ENCODE peak calls at places on chromosome 18, in six cellular contexts. X, G, V, Y, E and P are unnamed samples.

GRCh38 chr18:67634631-67635338 is 118.3 kb upstream of the DSEL start:
- DNase-seq in X (no peak), G (peak), V (no peak), Y (no peak), E (no peak), P (no peak)

GRCh38 chr18:79926306-79926705 is 25.1 kb downstream of the SLC66A2 start:
- DNase-seq in X (peak), G (peak), V (no peak), Y (no peak), E (no peak), P (no peak)

GRCh38 chr18:32049393-32050161 is 31.0 kb downstream of the RNF125 start:
- DNase-seq in X (peak), G (no peak), V (no peak), Y (peak), E (no peak), P (no peak)

GRCh38 chr18:78757014-78757413 is 222.6 kb upstream of the SALL3 start:
- DNase-seq in X (no peak), G (no peak), V (no peak), Y (no peak), E (no peak), P (no peak)

GRCh38 chr18:22176622-22177495 is 7.5 kb downstream of the GATA6 start:
- DNase-seq in X (no peak), G (peak), V (peak), Y (no peak), E (no peak), P (peak)

GRCh38 chr18:3447895-3448844 is 1.8 kb upstream of the TGIF1 start:
- DNase-seq in X (peak), G (peak), V (peak), Y (peak), E (peak), P (peak)

GRCh38 chr18:54388203-54389142 is 30.8 kb downstream of the C18orf54 start:
- DNase-seq in X (no peak), G (peak), V (peak), Y (peak), E (peak), P (peak)

GRCh38 chr18:28834889-28835288 is 658.0 kb upstream of the CDH2 start:
- DNase-seq in X (peak), G (no peak), V (peak), Y (peak), E (peak), P (no peak)

GRCh38 chr18:24771300-24771699 is 310.9 kb downstream of the HRH4 start:
- DNase-seq in X (no peak), G (no peak), V (no peak), Y (no peak), E (no peak), P (no peak)

GRCh38 chr18:62566199-62566598 is 43.4 kb downstream of the ZCCHC2 start:
- DNase-seq in X (no peak), G (peak), V (peak), Y (peak), E (no peak), P (peak)

GRCh38 chr18:62999392-62999791 is 284.1 kb downstream of the PHLPP1 start:
- DNase-seq in X (no peak), G (no peak), V (peak), Y (peak), E (no peak), P (no peak)

GRCh38 chr18:35085450-35086032 is 44.3 kb downstream of the MAPRE2 start:
- DNase-seq in X (no peak), G (no peak), V (no peak), Y (no peak), E (no peak), P (no peak)

GRCh38 chr18:78935406-78935805 is 44.2 kb upstream of the SALL3 start:
- DNase-seq in X (no peak), G (no peak), V (no peak), Y (no peak), E (no peak), P (no peak)

GRCh38 chr18:42114310-42114943 is 159.4 kb downstream of the PIK3C3 start:
- DNase-seq in X (peak), G (peak), V (peak), Y (peak), E (peak), P (peak)

GRCh38 chr18:79396431-79397287 is 929 bp downstream of the NFATC1 start:
- DNase-seq in X (no peak), G (peak), V (peak), Y (peak), E (no peak), P (peak)

GRCh38 chr18:55228707-55229106 is 269.4 kb upstream of the CCDC68 start:
- DNase-seq in X (no peak), G (peak), V (no peak), Y (peak), E (no peak), P (no peak)

GRCh38 chr18:53153281-53153680 is 813.3 kb downstream of the DCC start:
- DNase-seq in X (no peak), G (peak), V (no peak), Y (peak), E (no peak), P (peak)

GRCh38 chr18:72692595-72692994 is 148.5 kb upstream of the CBLN2 start:
- DNase-seq in X (no peak), G (no peak), V (no peak), Y (no peak), E (no peak), P (no peak)
- H3K27ac ChIP-seq in X (no peak), G (no peak), V (no peak), Y (no peak), E (no peak), P (no peak)

GRCh38 chr18:26370037-26370436 is 143.8 kb downstream of the TAF4B start:
- DNase-seq in X (no peak), G (no peak), V (no peak), Y (no peak), E (no peak), P (no peak)

GRCh38 chr18:26362021-26362420 is 135.8 kb downstream of the TAF4B start:
- DNase-seq in X (no peak), G (no peak), V (no peak), Y (no peak), E (no peak), P (no peak)

GRCh38 chr18:26367425-26367824 is 141.2 kb downstream of the TAF4B start:
- DNase-seq in X (no peak), G (no peak), V (no peak), Y (no peak), E (no peak), P (no peak)
- H3K27ac ChIP-seq in X (no peak), G (no peak), V (no peak), Y (no peak), E (no peak), P (no peak)

DNA sequence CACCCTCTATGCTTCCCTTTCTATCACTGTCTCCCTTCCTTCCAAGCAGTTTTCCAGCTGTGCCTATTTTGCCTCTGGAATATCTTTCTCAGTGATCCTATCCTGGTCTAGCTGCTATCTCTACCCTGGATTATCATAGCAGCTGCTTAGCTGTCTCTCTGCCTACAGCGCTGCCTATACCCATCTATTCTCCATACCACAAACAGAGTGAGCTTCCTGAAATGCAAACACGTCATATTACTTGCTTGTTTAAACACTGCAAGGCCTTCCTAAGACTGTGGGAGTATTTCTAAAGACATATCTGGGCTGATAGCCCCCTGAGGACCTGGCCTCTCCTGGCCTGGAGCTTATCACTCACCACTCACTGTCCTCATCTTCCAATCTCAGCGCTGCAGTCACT is 220.1 kb downstream of the NAPG start:
- DNase-seq in X (no peak), G (no peak), V (no peak), Y (no peak), E (no peak), P (peak)
- H3K27ac ChIP-seq in X (no peak), G (no peak), V (no peak), Y (no peak), E (no peak), P (no peak)

GRCh38 chr18:48932462-48932818 is 18.3 kb downstream of the SMAD7 start:
- DNase-seq in X (no peak), G (no peak), V (no peak), Y (no peak), E (no peak), P (no peak)

GRCh38 chr18:48929951-48930713 is 20.6 kb downstream of the SMAD7 start:
- DNase-seq in X (no peak), G (no peak), V (peak), Y (peak), E (no peak), P (peak)

GRCh38 chr18:48929212-48929612 is 21.6 kb downstream of the SMAD7 start:
- DNase-seq in X (no peak), G (no peak), V (no peak), Y (no peak), E (no peak), P (no peak)

GRCh38 chr18:48931680-48932461 is 18.9 kb downstream of the SMAD7 start:
- DNase-seq in X (no peak), G (no peak), V (no peak), Y (no peak), E (no peak), P (no peak)

DNA sequence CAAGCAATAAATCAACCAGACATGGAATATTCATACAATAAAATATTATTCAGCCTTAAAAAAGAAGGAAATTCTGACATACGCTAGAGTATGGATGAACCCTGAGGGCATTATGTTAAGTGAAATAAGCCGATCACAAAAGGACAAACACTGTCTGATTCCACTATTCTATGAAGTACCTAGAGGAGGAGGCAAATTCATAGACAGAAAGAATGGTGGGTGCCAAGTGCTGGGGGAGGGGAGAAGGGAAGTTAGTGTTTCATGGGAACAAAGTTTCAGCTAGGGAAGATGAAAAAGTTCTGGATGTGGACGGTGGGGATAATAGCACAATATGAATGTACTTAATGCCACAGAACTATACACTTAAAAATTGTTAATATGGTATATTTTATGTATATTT is 19.8 kb downstream of the SMAD7 start:
- DNase-seq in X (no peak), G (no peak), V (no peak), Y (no peak), E (no peak), P (no peak)
- H3K27ac ChIP-seq in X (peak), G (no peak), V (no peak), Y (peak), E (no peak), P (peak)

GRCh38 chr18:8607776-8608682 is 1.2 kb upstream of the RAB12 start:
- DNase-seq in X (no peak), G (no peak), V (peak), Y (no peak), E (no peak), P (peak)
- H3K27ac ChIP-seq in X (peak), G (no peak), V (peak), Y (no peak), E (no peak), P (no peak)

GRCh38 chr18:46179306-46179705 is 75.1 kb downstream of the HAUS1 start:
- DNase-seq in X (no peak), G (no peak), V (no peak), Y (no peak), E (no peak), P (no peak)

GRCh38 chr18:46182633-46183401 is 78.6 kb downstream of the HAUS1 start:
- DNase-seq in X (no peak), G (no peak), V (no peak), Y (no peak), E (no peak), P (peak)

GRCh38 chr18:46184296-46185080 is 80.3 kb downstream of the HAUS1 start:
- DNase-seq in X (no peak), G (no peak), V (no peak), Y (no peak), E (no peak), P (no peak)
- H3K27ac ChIP-seq in X (no peak), G (no peak), V (no peak), Y (no peak), E (no peak), P (no peak)

DNA sequence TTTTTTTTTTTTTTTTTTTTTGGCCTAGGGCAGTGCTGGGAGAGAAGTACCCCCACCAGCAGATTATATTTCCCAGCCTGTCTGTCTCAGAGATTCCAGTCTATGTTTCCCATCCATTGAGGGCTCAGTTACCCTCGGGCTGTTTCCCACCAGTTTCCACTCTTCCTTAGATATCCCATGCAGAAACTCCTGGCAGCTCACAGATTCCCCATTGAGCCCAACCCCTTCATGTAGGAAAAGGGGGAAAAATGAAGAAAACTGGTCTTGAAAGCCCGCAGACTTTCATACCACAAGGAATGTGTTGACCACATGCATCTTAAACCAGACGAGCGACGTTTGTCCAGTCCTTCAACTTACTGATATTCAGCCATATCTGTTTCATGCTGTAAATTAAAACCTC is 15.2 kb downstream of the ASXL3 start:
- DNase-seq in X (no peak), G (no peak), V (no peak), Y (no peak), E (no peak), P (no peak)
- H3K27ac ChIP-seq in X (no peak), G (peak), V (no peak), Y (no peak), E (no peak), P (no peak)

DNA sequence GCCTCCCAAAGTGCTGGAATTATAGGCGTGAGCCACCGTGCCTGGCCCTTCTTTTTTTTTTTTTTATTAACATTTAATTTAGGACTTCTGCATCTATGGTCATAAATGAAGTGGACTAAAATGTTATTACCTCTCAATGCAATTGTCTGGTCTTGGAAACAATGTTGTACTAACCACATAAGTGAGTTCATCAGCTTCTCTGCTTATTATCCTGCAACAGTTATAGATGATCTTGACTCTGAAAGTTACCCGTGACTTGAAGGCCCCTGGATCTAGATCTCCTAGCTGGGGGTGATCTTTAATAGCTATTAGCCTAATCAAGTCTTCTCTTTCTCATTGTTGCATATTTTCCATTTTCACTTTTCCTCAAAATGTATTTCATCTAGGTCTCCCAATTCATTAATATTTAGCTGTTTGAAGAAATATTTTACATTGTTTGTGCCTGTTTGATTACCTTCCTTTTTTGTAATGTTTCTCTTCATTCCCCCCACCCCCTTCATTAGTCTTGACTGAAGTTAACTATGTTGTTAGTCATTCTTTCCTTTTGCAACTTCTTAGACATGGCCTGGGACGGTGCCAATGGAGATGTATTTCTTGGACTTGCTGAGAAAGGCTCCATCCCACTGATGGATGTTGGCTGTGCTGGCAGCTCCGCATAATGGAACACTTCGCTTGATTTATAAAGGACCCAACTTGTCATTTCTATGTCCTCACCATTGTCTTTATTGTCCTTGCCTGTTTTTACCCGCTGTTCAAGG is 141.6 kb upstream of the RIOK3 start:
- DNase-seq in X (peak), G (no peak), V (peak), Y (no peak), E (no peak), P (no peak)
- H3K27ac ChIP-seq in X (peak), G (no peak), V (no peak), Y (no peak), E (no peak), P (no peak)

GRCh38 chr18:48138660-48139426 is 208.4 kb upstream of the SMAD2 start:
- DNase-seq in X (no peak), G (no peak), V (no peak), Y (no peak), E (no peak), P (no peak)

GRCh38 chr18:48142353-48142752 is 211.9 kb upstream of the SMAD2 start:
- DNase-seq in X (no peak), G (no peak), V (no peak), Y (no peak), E (no peak), P (no peak)

GRCh38 chr18:48139427-48140347 is 209.2 kb upstream of the SMAD2 start:
- DNase-seq in X (no peak), G (no peak), V (no peak), Y (no peak), E (peak), P (peak)

GRCh38 chr18:48142994-48143393 is 212.5 kb upstream of the SMAD2 start:
- DNase-seq in X (no peak), G (no peak), V (no peak), Y (no peak), E (no peak), P (no peak)

GRCh38 chr18:48140738-48141137 is 210.3 kb upstream of the SMAD2 start:
- DNase-seq in X (no peak), G (no peak), V (no peak), Y (no peak), E (no peak), P (no peak)
- H3K27ac ChIP-seq in X (no peak), G (no peak), V (no peak), Y (no peak), E (no peak), P (no peak)